ENCODE peak calls at places on chromosomes 16 and 17, in four cellular contexts. C is adrenal gland, Y is IMR-90, F is esophagus muscularis mucosa. K is an unnamed sample. For H3K4me1, the result is how much of the 10 kb centered on the place peaks cover.

GRCh38 chr16:63403792-63404191 is 1367.6 kb upstream of the CDH8 start:
- DNase-seq in Y (no peak), F (no peak), C (no peak), K (peak)

GRCh38 chr16:89037261-89038152 is 56.1 kb upstream of the ACSF3 start:
- DNase-seq in Y (peak), F (no peak), C (no peak), K (peak)

GRCh38 chr17:82900741-82901140 is 60.9 kb upstream of the ZNF750 start:
- DNase-seq in F (no peak), Y (peak), C (no peak), K (no peak)

GRCh38 chr16:71576971-71577370 is at the start of gene TAT:
- DNase-seq in F (no peak), C (no peak), Y (no peak), K (no peak)

GRCh38 chr16:49843758-49844157 is 12.2 kb downstream of the ZNF423 start:
- DNase-seq in C (peak), Y (no peak), F (no peak), K (no peak)

GRCh38 chr16:28930652-28931051 is 1.1 kb upstream of the CD19 start:
- DNase-seq in F (no peak), Y (no peak), C (no peak), K (no peak)

GRCh38 chr17:57900991-57901743 is 51.3 kb upstream of the MRPS23 start:
- DNase-seq in C (no peak), F (no peak), Y (no peak), K (no peak)

GRCh38 chr17:83107656-83108048 is 28.2 kb downstream of the METRNL start:
- DNase-seq in F (no peak), Y (no peak), C (no peak), K (no peak)

GRCh38 chr17:38702166-38702899 is 2.7 kb upstream of the MLLT6 start:
- DNase-seq in Y (peak), C (peak), F (peak), K (peak)

GRCh38 chr16:85173981-85174751 is 61.9 kb upstream of the CIBAR2 start:
- DNase-seq in C (peak), Y (peak), F (no peak), K (no peak)

GRCh38 chr16:67100569-67101300 is 9.0 kb upstream of the PHAF1 start:
- DNase-seq in C (no peak), F (no peak), Y (peak), K (no peak)

GRCh38 chr17:47718634-47719405 is 14.2 kb upstream of the TBX21 start:
- DNase-seq in F (no peak), Y (no peak), C (no peak), K (no peak)

GRCh38 chr17:45895969-45896793 is 1.8 kb downstream of the MAPT start:
- DNase-seq in C (no peak), Y (no peak), F (no peak), K (no peak)

GRCh38 chr16:81810361-81810760 is 31.3 kb downstream of the PLCG2 start:
- DNase-seq in C (no peak), F (no peak), Y (no peak), K (no peak)

GRCh38 chr16:78200623-78201096 is 101.2 kb downstream of the WWOX start:
- DNase-seq in Y (no peak), C (no peak), F (no peak), K (no peak)

GRCh38 chr16:3671424-3671823 is 16.9 kb downstream of the DNASE1 start:
- DNase-seq in C (no peak), Y (no peak), F (no peak), K (no peak)

GRCh38 chr17:38579934-38580333 is 25.8 kb downstream of the SRCIN1 start:
- DNase-seq in Y (peak), F (no peak), C (peak), K (peak)

GRCh38 chr17:33888455-33888854 is 366.6 kb upstream of the CCL2 start:
- DNase-seq in F (no peak), C (no peak), Y (no peak), K (no peak)

GRCh38 chr16:11800385-11800718 is 3.3 kb upstream of the ZC3H7A start:
- DNase-seq in F (no peak), Y (no peak), C (no peak), K (no peak)

GRCh38 chr17:57622886-57623433 is 122.1 kb downstream of the CCDC182 start:
- DNase-seq in Y (peak), C (peak), F (no peak), K (no peak)

GRCh38 chr16:3054965-3055733 is 8.8 kb downstream of the MMP25 start:
- DNase-seq in C (no peak), Y (no peak), F (no peak), K (no peak)

GRCh38 chr17:35183332-35183731 is 10.9 kb downstream of the SLC35G3 start:
- DNase-seq in C (no peak), Y (no peak), F (no peak), K (no peak)

GRCh38 chr17:66290097-66290722 is 12.2 kb upstream of the PRKCA start:
- DNase-seq in C (no peak), Y (no peak), F (no peak), K (no peak)

GRCh38 chr16:63617047-63617989 is 1504.5 kb downstream of the CDH11 start:
- DNase-seq in F (no peak), C (no peak), Y (no peak), K (peak)

GRCh38 chr16:72787519-72788268 is 260.2 kb downstream of the ZFHX3 start:
- DNase-seq in C (peak), Y (peak), F (peak), K (peak)

GRCh38 chr17:350706-351435 is 1.7 kb downstream of the RPH3AL start:
- DNase-seq in C (peak), F (peak), Y (no peak), K (peak)

GRCh38 chr17:71914042-71914441 is 206.8 kb upstream of the SOX9 start:
- DNase-seq in F (no peak), Y (no peak), C (no peak), K (no peak)

GRCh38 chr16:49652441-49653175 is 203.3 kb downstream of the ZNF423 start:
- DNase-seq in C (peak), Y (no peak), F (no peak), K (no peak)

GRCh38 chr16:55825115-55825728 is 7.7 kb downstream of the CES1 start:
- DNase-seq in F (no peak), Y (no peak), C (peak), K (no peak)

DNA sequence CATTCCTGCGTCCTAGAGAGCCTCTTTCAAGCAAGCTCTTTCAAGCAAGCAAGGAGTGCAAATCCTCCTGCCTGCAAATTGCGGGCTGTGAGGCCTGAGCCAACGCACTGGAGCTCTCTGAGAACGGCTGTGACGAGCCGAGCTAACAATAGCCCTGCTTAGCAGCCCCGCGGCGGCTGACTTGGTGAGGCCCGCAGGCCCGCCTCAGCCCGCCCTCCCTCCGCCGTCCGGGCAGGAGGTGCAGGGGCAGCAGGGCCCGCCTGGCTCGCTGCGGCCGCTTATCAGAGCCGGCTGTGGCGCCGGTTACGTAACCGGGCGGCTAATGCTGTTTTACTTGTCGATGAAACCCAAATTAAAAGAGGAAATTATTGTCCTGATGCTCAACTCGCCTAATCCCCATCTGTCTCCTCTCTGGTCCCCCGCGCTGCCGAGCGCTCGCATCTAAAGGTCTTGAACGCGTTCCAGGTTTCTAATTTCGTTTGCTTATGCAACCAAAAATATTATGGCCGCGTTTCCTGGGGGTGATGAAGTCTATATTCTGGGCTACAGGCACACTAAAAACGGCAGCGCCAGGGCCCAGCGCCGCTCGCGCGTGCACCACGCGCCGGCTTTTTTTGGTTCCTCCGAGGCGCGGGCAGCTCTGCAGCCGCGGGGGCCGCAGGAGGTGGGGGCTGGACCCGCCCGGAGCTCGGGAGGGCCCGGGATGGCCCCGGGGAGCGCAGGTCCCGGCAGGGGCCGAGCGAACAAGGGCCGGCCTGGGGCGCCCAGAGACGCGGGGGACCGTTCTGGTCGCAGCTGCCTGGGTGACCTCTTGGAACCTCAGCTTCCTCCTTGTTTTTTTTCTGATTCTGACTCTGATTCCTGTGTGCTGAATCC is 65.1 kb upstream of the TOB1 start:
- DNase-seq in C (peak), Y (peak), F (no peak), K (peak)
- TF ChIP-seq POLR2A in C (peak), Y (no peak), F (no peak), K (no peak)

DNA sequence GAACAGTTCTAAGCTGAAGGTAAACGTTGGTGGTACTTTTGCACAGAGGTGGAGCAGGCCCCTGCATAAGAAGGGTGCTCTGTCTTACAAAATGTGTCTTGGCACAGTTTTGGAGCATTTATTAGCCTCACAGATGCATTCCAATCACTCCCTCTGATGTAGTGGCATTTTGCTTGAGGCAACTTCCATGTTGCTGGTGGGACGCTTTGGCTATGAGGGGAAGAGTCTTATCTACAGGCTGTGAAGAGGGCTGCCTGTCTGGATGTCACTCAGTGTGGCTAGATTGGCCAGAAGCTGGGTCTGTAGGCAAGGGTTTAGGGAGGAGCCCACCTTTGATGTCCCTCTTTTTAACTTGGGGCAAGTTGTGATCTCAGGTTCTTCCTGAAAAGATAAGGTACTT is 2.6 kb upstream of the RARA start:
- DNase-seq in C (peak), F (no peak), Y (no peak), K (no peak)
- H3K4me1 ChIP-seq in C (half or more), F (half or more), Y (under half), K (half or more)

GRCh38 chr16:31073823-31074072 is 292 bp downstream of the ZNF668 start:
- DNase-seq in F (no peak), C (no peak), Y (no peak), K (no peak)
- TF ChIP-seq POLR2A in F (no peak), C (no peak), Y (no peak), K (no peak)

GRCh38 chr17:44394833-44395232 is 5.4 kb upstream of the ITGA2B start:
- DNase-seq in Y (no peak), F (no peak), C (no peak), K (no peak)
- H3K4me1 ChIP-seq in Y (under half), F (under half), C (under half), K (under half)

GRCh38 chr16:24218299-24218698 is 37.8 kb upstream of the CACNG3 start:
- DNase-seq in F (no peak), C (no peak), Y (no peak), K (no peak)
- TF ChIP-seq POLR2A in F (no peak), C (no peak), Y (no peak), K (no peak)

GRCh38 chr16:404971-405486 is 3.3 kb downstream of the DECR2 start:
- DNase-seq in C (no peak), F (no peak), Y (no peak), K (no peak)
- H3K4me1 ChIP-seq in C (under half), F (under half), Y (under half), K (under half)

GRCh38 chr16:1306344-1306743 is 3.1 kb upstream of the UBE2I start:
- DNase-seq in F (no peak), C (no peak), Y (no peak), K (no peak)
- TF ChIP-seq POLR2A in F (no peak), C (no peak), Y (no peak), K (no peak)